ENCODE peak calls at places on chromosomes 2 and 18, in ten cellular contexts. E, S, Q, A, G, P, C, U, X and W are unnamed samples.

GRCh38 chr2:218645126-218645525 is 14.3 kb downstream of the ZNF142 start:
- DNase-seq in P (no peak), U (no peak), Q (peak), C (no peak), A (no peak), E (no peak), S (no peak), X (no peak), G (no peak), W (no peak)

GRCh38 chr2:227308784-227309183 is 16.3 kb upstream of the MFF start:
- DNase-seq in U (no peak), A (no peak), C (no peak), S (no peak), G (no peak), X (no peak), E (no peak), P (no peak), Q (no peak), W (no peak)

GRCh38 chr2:124838426-124838825 is 813.3 kb downstream of the CNTNAP5 start:
- DNase-seq in X (no peak), A (no peak), G (no peak), P (no peak), C (no peak), Q (no peak), E (no peak), S (no peak), U (no peak), W (no peak)

GRCh38 chr2:50849205-50849604 is 182.7 kb downstream of the NRXN1 start:
- DNase-seq in X (no peak), E (no peak), Q (no peak), P (no peak), A (no peak), U (no peak), C (no peak), G (no peak), S (no peak), W (no peak)

GRCh38 chr2:128139624-128140023 is 48.6 kb downstream of the UGGT1 start:
- DNase-seq in X (no peak), E (no peak), U (no peak), A (no peak), S (no peak), Q (no peak), G (no peak), P (no peak), C (no peak), W (no peak)

GRCh38 chr18:45517181-45517741 is 98.0 kb upstream of the SLC14A2 start:
- DNase-seq in G (peak), E (no peak), P (no peak), C (no peak), U (no peak), X (no peak), Q (no peak), A (no peak), S (no peak), W (no peak)

GRCh38 chr2:207219716-207220414 is 54.1 kb upstream of the KLF7 start:
- DNase-seq in X (no peak), E (no peak), S (no peak), A (no peak), C (no peak), P (no peak), Q (peak), G (no peak), U (no peak), W (no peak)

GRCh38 chr18:49846718-49847470 is 33.6 kb upstream of the ACAA2 start:
- DNase-seq in G (no peak), X (no peak), S (no peak), C (peak), A (no peak), P (no peak), E (no peak), Q (no peak), U (no peak), W (no peak)

GRCh38 chr2:119659601-119660342 is 19.2 kb upstream of the TMEM177 start:
- DNase-seq in S (peak), G (no peak), X (no peak), Q (peak), C (no peak), E (peak), P (peak), U (no peak), A (peak), W (no peak)

GRCh38 chr18:74124642-74125041 is 23.0 kb downstream of the FBXO15 start:
- DNase-seq in U (no peak), G (no peak), X (no peak), S (no peak), A (no peak), P (no peak), Q (no peak), E (no peak), C (no peak), W (no peak)

GRCh38 chr2:3198119-3198518 is 179.5 kb downstream of the EIPR1 start:
- DNase-seq in G (no peak), E (no peak), A (no peak), X (no peak), P (no peak), S (peak), C (no peak), Q (no peak), U (no peak), W (no peak)

GRCh38 chr2:118805061-118805690 is 42.3 kb downstream of the EN1 start:
- DNase-seq in E (no peak), U (no peak), P (no peak), S (no peak), G (no peak), Q (no peak), A (no peak), X (no peak), C (no peak), W (no peak)

GRCh38 chr2:54052825-54053718 is 62.3 kb upstream of the ACYP2 start:
- DNase-seq in G (no peak), S (no peak), E (no peak), Q (no peak), X (no peak), C (no peak), U (no peak), P (no peak), A (no peak), W (no peak)

GRCh38 chr2:217960351-217960750 is 42.4 kb downstream of the TNS1 start:
- DNase-seq in P (no peak), A (no peak), X (no peak), Q (no peak), U (no peak), S (no peak), E (no peak), C (peak), G (peak), W (no peak)

GRCh38 chr2:30392097-30392496 is 54.9 kb upstream of the LCLAT1 start:
- DNase-seq in Q (no peak), U (no peak), G (no peak), X (no peak), S (no peak), C (no peak), E (no peak), A (no peak), P (no peak), W (no peak)

GRCh38 chr18:25299426-25299825 is 52.5 kb downstream of the ZNF521 start:
- DNase-seq in G (no peak), Q (no peak), A (no peak), X (no peak), C (no peak), U (no peak), S (no peak), E (no peak), P (no peak), W (no peak)

GRCh38 chr18:3246636-3247242 is 862 bp upstream of the MYL12A start:
- DNase-seq in U (no peak), X (no peak), A (peak), C (peak), G (peak), E (no peak), P (no peak), S (no peak), Q (no peak), W (no peak)

GRCh38 chr2:100887713-100888112 is 67.8 kb downstream of the NPAS2 start:
- DNase-seq in U (no peak), X (peak), Q (no peak), S (no peak), G (peak), C (no peak), P (peak), E (no peak), A (no peak), W (no peak)

GRCh38 chr18:48952287-48953095 is 1.7 kb upstream of the SMAD7 start:
- DNase-seq in G (peak), C (peak), E (no peak), A (peak), Q (peak), P (peak), U (peak), S (peak), X (peak), W (no peak)

GRCh38 chr2:183091318-183091953 is 12.9 kb downstream of the DUSP19 start:
- DNase-seq in S (no peak), X (no peak), P (no peak), U (no peak), G (no peak), A (no peak), E (no peak), Q (no peak), C (no peak), W (no peak)

GRCh38 chr18:69897397-69898108 is 50.1 kb downstream of the CD226 start:
- DNase-seq in S (no peak), E (no peak), Q (no peak), G (no peak), A (no peak), X (no peak), C (no peak), U (no peak), P (no peak), W (no peak)

GRCh38 chr2:16291731-16292550 is 351.6 kb downstream of the MYCN start:
- DNase-seq in P (no peak), G (no peak), S (no peak), X (no peak), E (no peak), C (no peak), A (no peak), Q (no peak), U (no peak), W (no peak)

GRCh38 chr2:232699110-232699509 is 2.0 kb downstream of the GIGYF2 start:
- DNase-seq in U (no peak), P (no peak), Q (no peak), A (no peak), G (no peak), C (no peak), S (peak), E (no peak), X (no peak), W (no peak)

GRCh38 chr2:197265931-197266330 is 44.6 kb downstream of the ANKRD44 start:
- DNase-seq in X (no peak), P (no peak), G (no peak), U (no peak), S (no peak), Q (no peak), C (no peak), A (no peak), E (no peak), W (no peak)

GRCh38 chr2:33494155-33494779 is 17.8 kb downstream of the RASGRP3 start:
- DNase-seq in P (no peak), E (peak), U (no peak), Q (peak), A (no peak), G (no peak), S (no peak), C (no peak), X (no peak), W (no peak)

GRCh38 chr2:99881901-99882591 is 260.3 kb downstream of the AFF3 start:
- DNase-seq in P (no peak), E (no peak), G (no peak), Q (peak), U (no peak), A (no peak), X (no peak), S (peak), C (no peak), W (no peak)

GRCh38 chr2:75261923-75262322 is 62.6 kb upstream of the TACR1 start:
- DNase-seq in A (no peak), X (no peak), C (no peak), U (no peak), P (no peak), G (no peak), Q (no peak), E (no peak), S (no peak), W (no peak)

GRCh38 chr2:54859997-54860701 is 136.7 kb downstream of the EML6 start:
- DNase-seq in X (no peak), U (no peak), S (no peak), E (no peak), P (no peak), A (no peak), G (no peak), C (no peak), Q (no peak), W (no peak)

GRCh38 chr2:113697516-113697915 is 58.9 kb downstream of the SLC35F5 start:
- DNase-seq in G (no peak), P (no peak), C (no peak), A (no peak), E (no peak), U (no peak), Q (no peak), S (no peak), X (no peak), W (no peak)

GRCh38 chr2:205383601-205384000 is 298.7 kb upstream of the NRP2 start:
- DNase-seq in P (no peak), E (no peak), S (no peak), A (no peak), G (no peak), X (no peak), Q (no peak), C (no peak), U (no peak), W (no peak)

GRCh38 chr2:39728941-39729351 is 50.1 kb downstream of the THUMPD2 start:
- DNase-seq in A (peak), U (peak), X (no peak), S (peak), E (no peak), Q (peak), G (no peak), C (no peak), P (peak), W (no peak)

GRCh38 chr2:108538000-108538625 is 3.8 kb downstream of the LIMS1 start:
- DNase-seq in C (no peak), S (no peak), E (no peak), G (no peak), P (no peak), Q (no peak), U (no peak), A (no peak), X (no peak), W (no peak)

GRCh38 chr2:146004470-146004869 is 1484.6 kb upstream of the ZEB2 start:
- DNase-seq in C (no peak), E (no peak), G (no peak), A (no peak), X (no peak), P (no peak), U (no peak), S (no peak), Q (peak), W (peak)

DNA sequence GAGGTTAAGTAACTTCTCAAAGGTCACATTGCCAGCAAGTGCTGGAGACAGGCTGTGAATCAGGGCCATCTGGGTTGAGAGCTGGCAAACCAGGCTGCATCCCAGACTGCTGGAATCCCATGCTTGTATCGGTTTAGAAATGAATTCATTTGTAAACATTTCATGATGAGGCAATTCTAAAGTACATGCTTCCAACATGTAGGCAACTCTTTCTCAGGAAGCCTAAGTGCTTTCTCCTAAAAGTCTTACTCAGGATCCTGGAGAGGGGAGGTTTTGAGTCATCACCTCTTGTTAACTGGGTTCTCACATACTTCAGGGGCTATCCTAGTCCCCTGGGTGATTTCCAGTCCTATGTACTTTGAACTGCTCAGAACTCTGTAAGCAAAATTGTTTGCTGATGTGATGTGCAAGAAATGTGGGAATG is 416.5 kb downstream of the MEIS1 start:
- DNase-seq in P (no peak), G (peak), X (no peak), E (no peak), U (no peak), C (no peak), Q (no peak), A (peak), S (no peak), W (no peak)
- TF ChIP-seq POLR2AphosphoS5 in P (peak), G (no peak), X (no peak), E (no peak), U (no peak), C (no peak), Q (no peak), A (no peak), S (no peak), W (no peak)

DNA sequence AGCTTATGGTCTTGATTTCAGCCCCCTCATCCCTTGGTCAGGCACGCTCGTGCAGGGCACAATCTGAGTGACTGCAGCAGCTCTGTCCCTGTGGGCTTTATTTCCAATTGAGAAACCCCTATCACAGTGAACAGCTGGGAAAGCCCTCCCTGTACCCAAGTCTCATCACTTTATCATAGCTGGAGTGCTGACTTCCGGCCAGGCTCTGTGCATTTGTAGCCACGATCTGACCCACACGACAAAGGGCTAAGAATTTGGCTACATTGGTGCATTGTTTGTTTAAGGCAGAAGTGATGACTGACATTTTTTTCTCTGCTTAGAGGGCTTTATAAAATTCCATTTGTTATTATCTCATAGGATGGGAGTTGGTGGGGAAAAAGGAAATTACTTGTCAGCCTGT is 184.4 kb downstream of the KCNS3 start:
- DNase-seq in U (no peak), G (no peak), A (no peak), E (no peak), Q (no peak), S (no peak), X (no peak), C (no peak), P (no peak), W (no peak)
- TF ChIP-seq POLR2AphosphoS5 in U (no peak), G (no peak), A (no peak), E (no peak), Q (no peak), S (no peak), X (no peak), C (no peak), P (no peak), W (no peak)

GRCh38 chr2:191329841-191330240 is 84.6 kb downstream of the MYO1B start:
- DNase-seq in S (no peak), X (no peak), E (no peak), C (no peak), Q (no peak), G (no peak), U (no peak), A (no peak), P (no peak), W (no peak)

GRCh38 chr2:191328150-191328809 is 83.1 kb downstream of the MYO1B start:
- DNase-seq in A (no peak), C (no peak), U (no peak), X (no peak), Q (no peak), G (no peak), S (peak), P (no peak), E (no peak), W (no peak)

GRCh38 chr2:191335875-191336464 is 90.8 kb downstream of the MYO1B start:
- DNase-seq in C (no peak), U (no peak), Q (no peak), P (no peak), S (no peak), E (no peak), X (no peak), G (no peak), A (no peak), W (no peak)

DNA sequence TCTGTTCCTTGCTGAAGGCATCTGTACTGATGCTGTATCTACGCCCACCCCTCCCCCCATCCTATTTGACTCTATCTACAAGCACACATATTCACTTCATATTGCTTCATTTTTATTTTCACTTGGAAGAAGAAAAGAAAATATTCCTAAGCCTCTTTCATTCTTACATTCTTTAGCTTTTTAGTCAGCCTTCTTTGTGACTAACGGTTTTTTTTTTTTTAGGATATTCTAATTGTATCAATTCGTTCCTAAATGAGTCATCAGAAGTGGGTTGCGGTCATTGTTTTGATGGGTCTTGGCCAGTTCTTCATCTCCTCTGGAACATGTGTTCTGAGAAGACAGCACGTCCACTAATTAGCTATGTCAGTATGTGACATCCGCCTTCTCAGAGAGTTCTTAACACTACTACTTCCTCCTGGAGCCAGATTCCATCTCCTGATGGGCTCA is 88.7 kb downstream of the MYO1B start:
- DNase-seq in X (no peak), E (no peak), A (no peak), C (no peak), G (no peak), S (no peak), U (no peak), Q (no peak), P (no peak), W (no peak)
- TF ChIP-seq POLR2AphosphoS5 in X (no peak), E (no peak), A (no peak), C (no peak), G (no peak), S (no peak), U (no peak), Q (no peak), P (no peak), W (no peak)

DNA sequence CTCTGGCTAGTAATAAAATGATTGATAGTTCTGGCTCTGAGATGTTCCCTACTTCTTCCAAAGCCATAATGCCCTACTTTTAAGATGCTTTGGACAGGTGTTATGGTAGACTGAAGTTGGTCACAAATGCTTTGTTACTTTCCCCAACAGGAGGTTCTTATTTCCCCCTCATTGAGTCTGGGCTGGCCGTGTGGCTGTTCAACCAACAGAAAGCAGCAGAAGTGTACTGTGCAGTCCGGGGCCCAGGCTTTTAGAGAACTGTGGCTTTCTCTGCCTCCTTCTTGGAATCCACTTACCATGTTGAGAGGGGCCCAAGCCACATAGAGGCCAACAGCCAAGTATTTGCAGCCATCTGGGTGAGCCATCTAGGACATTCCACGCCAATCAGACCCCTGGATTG is 94.2 kb downstream of the KCTD1 start:
- DNase-seq in C (no peak), S (no peak), X (no peak), A (no peak), Q (no peak), E (no peak), G (no peak), U (no peak), P (no peak), W (no peak)
- TF ChIP-seq POLR2AphosphoS5 in C (no peak), S (no peak), X (no peak), A (no peak), Q (no peak), E (no peak), G (no peak), U (no peak), P (no peak), W (no peak)